ENCODE peak calls at places on chromosomes 5 and 9, in ten cellular contexts. A is adrenal gland, I is dorsolateral prefrontal cortex, Q is HFFc6, C is cardiac muscle cell, L is AG09309, P is psoas muscle, B is nephron progenitor cell, U is heart left ventricle, E is OCI-LY7. T is an unnamed sample.

GRCh38 chr5:168438349-168438748 is 47.9 kb upstream of the RARS1 start:
- DNase-seq in A (no peak), I (no peak), Q (no peak), C (no peak), L (no peak), P (no peak), B (no peak), U (no peak), E (no peak), T (no peak)

GRCh38 chr5:88996366-88996765 is 113.4 kb upstream of the MEF2C start:
- DNase-seq in A (no peak), I (no peak), Q (no peak), C (no peak), L (no peak), P (no peak), B (no peak), U (no peak), E (no peak), T (no peak)

GRCh38 chr5:176631383-176631970 is 1.0 kb downstream of the EIF4E1B start:
- DNase-seq in A (no peak), I (no peak), Q (no peak), C (no peak), L (no peak), P (no peak), B (no peak), U (no peak), E (no peak), T (no peak)

GRCh38 chr5:3006961-3007551 is 255.6 kb upstream of the IRX2 start:
- DNase-seq in A (no peak), I (no peak), Q (no peak), C (no peak), L (no peak), P (no peak), B (no peak), U (no peak), E (no peak), T (peak)

GRCh38 chr9:98074119-98074990 is 17.8 kb downstream of the NANS start:
- DNase-seq in A (peak), I (peak), Q (peak), C (peak), L (no peak), P (peak), B (peak), U (peak), E (peak), T (peak)

GRCh38 chr9:79701651-79702050 is 129.9 kb downstream of the TLE4 start:
- DNase-seq in A (no peak), I (no peak), Q (peak), C (no peak), L (no peak), P (no peak), B (no peak), U (peak), E (no peak), T (no peak)

GRCh38 chr9:2620876-2621677 is 510 bp upstream of the VLDLR start:
- DNase-seq in A (peak), I (peak), Q (peak), C (peak), L (peak), P (peak), B (peak), U (peak), E (no peak), T (peak)

GRCh38 chr9:134366223-134367031 is 40.2 kb downstream of the RXRA start:
- DNase-seq in A (peak), I (peak), Q (peak), C (peak), L (peak), P (peak), B (no peak), U (peak), E (no peak), T (peak)

GRCh38 chr9:109230277-109230676 is 63.2 kb upstream of the FRRS1L start:
- DNase-seq in A (no peak), I (no peak), Q (no peak), C (no peak), L (no peak), P (no peak), B (no peak), U (no peak), E (no peak), T (peak)

GRCh38 chr5:72883850-72884249 is 67.4 kb downstream of the TNPO1 start:
- DNase-seq in A (no peak), I (no peak), Q (no peak), C (no peak), L (no peak), P (no peak), B (no peak), U (no peak), E (no peak), T (no peak)

GRCh38 chr9:16828335-16829281 is 41.9 kb downstream of the BNC2 start:
- DNase-seq in A (no peak), I (no peak), Q (peak), C (peak), L (no peak), P (peak), B (peak), U (peak), E (no peak), T (peak)

GRCh38 chr9:14107977-14108376 is 206.0 kb downstream of the NFIB start:
- DNase-seq in A (no peak), I (no peak), Q (no peak), C (peak), L (no peak), P (no peak), B (no peak), U (no peak), E (no peak), T (no peak)

GRCh38 chr5:162488077-162488476 is 420.5 kb downstream of the GABRG2 start:
- DNase-seq in A (no peak), I (no peak), Q (no peak), C (no peak), L (no peak), P (no peak), B (no peak), U (no peak), E (no peak), T (no peak)

GRCh38 chr9:69155341-69156030 is 18.6 kb upstream of the TJP2 start:
- DNase-seq in A (no peak), I (no peak), Q (no peak), C (no peak), L (no peak), P (no peak), B (no peak), U (no peak), E (no peak), T (peak)

GRCh38 chr5:73945505-73945904 is 319.5 kb downstream of the ARHGEF28 start:
- DNase-seq in A (no peak), I (no peak), Q (no peak), C (no peak), L (no peak), P (no peak), B (no peak), U (no peak), E (no peak), T (no peak)

GRCh38 chr9:89498845-89499480 is 1.1 kb upstream of the SEMA4D start:
- DNase-seq in A (no peak), I (no peak), Q (no peak), C (no peak), L (no peak), P (no peak), B (no peak), U (no peak), E (peak), T (no peak)

GRCh38 chr5:78251663-78252284 is 42.7 kb downstream of the AP3B1 start:
- DNase-seq in A (no peak), I (no peak), Q (no peak), C (no peak), L (no peak), P (no peak), B (no peak), U (no peak), E (no peak), T (no peak)

GRCh38 chr5:17359451-17359965 is 138.5 kb upstream of the TAF11L2 start:
- DNase-seq in A (no peak), I (no peak), Q (peak), C (peak), L (peak), P (no peak), B (no peak), U (no peak), E (no peak), T (no peak)

GRCh38 chr9:136296434-136297015 is 7.4 kb downstream of the CCDC187 start:
- DNase-seq in A (no peak), I (no peak), Q (no peak), C (no peak), L (no peak), P (peak), B (no peak), U (no peak), E (no peak), T (no peak)

GRCh38 chr9:21974542-21975409 is 19.4 kb downstream of the CDKN2A start:
- DNase-seq in A (peak), I (no peak), Q (peak), C (peak), L (no peak), P (peak), B (peak), U (peak), E (no peak), T (peak)

GRCh38 chr5:83547156-83547555 is 75.6 kb downstream of the VCAN start:
- DNase-seq in A (no peak), I (no peak), Q (peak), C (no peak), L (no peak), P (no peak), B (no peak), U (no peak), E (no peak), T (no peak)

GRCh38 chr5:26339576-26339975 is 698.8 kb downstream of the CDH9 start:
- DNase-seq in A (no peak), I (no peak), Q (no peak), C (no peak), L (no peak), P (no peak), B (no peak), U (no peak), E (peak), T (no peak)

DNA sequence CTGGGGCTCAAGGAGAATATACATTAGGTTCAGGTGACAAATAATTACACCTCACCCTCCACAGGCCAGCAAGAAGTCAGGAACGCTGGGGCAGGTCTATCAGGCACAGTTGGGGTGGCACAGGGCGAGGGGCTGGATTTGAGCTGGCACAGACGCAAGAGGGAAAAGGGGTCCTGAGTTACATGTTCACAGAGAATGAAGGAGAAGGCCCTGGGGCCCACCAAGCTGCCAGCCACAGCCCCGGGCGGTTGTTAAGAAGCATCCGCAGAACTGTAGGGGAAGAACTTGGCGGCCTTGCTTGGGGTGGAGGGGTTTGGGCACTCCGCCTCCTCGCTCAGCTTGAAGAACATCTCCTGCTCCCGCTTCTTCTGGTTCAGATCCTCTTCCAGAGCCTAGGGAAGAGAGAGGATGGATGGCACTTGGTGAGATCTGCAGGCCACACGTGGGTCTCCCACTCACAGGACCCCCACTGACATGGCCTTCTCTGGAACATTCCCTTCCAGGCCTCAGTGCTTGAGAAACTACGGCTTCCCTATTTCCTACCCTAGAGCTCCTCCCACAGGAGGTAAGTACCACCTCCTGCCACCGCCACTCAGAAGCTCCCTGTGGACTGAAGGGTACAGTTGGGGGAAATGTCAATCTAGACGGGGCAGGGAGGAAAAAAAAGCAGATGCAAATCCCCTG is 38.3 kb upstream of the FBXW11 start:
- DNase-seq in A (no peak), I (no peak), Q (no peak), C (no peak), L (no peak), P (no peak), B (no peak), U (no peak), E (no peak), T (no peak)
- TF ChIP-seq CTCF in A (no peak), I (no peak), Q (no peak), C (no peak), L (no peak), P (no peak), B (no peak), U (no peak), E (peak), T (no peak)

GRCh38 chr9:75088646-75089368 is 493 bp downstream of the OSTF1 start:
- DNase-seq in A (peak), I (no peak), Q (peak), C (peak), L (no peak), P (peak), B (peak), U (peak), E (peak), T (no peak)
- TF ChIP-seq CTCF in A (peak), I (no peak), Q (peak), C (peak), L (peak), P (peak), B (no peak), U (peak), E (no peak), T (peak)

DNA sequence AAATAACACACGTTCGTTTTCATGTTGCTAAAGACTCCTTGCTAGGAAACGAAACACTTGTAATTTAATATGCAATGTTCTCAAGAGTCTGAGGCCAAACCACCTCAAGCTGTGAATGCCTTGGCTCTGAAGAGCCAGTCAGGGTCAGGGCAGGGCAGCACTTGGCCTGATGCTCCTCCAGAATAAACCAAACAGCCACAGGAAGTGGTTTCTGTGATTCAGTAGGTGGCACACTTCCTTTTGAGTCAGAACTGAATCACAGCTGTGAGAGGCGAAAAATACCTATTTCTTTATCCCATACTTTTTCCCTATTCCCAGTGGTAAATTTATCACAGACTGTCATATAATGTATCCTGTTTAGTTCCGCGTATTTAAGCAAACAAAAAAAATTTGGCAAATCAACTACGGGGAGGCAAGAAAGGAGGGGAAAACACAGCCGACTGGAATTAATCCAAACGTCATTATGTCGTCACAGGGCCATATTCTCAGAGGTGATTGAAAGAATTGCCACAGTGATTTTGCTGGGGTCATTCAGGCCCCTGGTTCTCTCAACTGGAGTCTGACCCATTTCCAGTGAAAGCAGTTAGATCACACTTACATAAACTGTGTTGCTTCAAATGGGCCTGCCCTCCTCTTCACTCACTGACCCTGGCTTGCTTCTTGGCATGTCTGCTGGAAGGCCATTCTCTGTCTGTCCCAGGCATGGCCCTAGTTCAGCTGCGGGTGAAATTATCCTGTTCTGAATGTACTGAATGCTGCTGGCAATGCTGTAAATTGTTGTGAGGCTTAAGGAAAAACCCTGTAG is 71.2 kb downstream of the ARRDC3 start:
- DNase-seq in A (peak), I (no peak), Q (peak), C (peak), L (peak), P (peak), B (no peak), U (peak), E (peak), T (peak)
- TF ChIP-seq CTCF in A (no peak), I (no peak), Q (peak), C (peak), L (no peak), P (no peak), B (no peak), U (peak), E (peak), T (peak)

DNA sequence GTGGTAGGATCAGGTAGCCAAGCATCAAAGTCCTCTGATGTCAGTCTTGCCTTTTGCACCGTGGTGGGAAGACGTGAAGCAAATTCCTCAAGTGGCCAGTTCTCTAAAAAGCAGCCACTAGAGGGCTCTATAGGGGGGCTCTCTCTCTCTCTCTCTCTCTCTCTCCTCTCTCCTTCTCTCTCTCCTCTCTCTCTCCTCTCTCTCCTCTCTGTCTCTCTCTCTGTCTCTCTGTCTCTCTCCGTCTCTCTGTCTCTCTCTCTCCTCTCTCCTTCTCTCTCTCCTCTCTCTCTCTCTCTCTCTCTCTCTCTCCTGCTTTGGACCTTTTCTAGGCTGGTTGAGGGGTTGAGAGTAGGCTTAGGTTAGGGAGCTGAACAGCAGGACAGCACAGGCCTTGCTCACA is 13.9 kb upstream of the OSMR start:
- DNase-seq in A (no peak), I (no peak), Q (peak), C (peak), L (no peak), P (no peak), B (peak), U (no peak), E (peak), T (no peak)
- TF ChIP-seq CTCF in A (no peak), I (peak), Q (peak), C (peak), L (peak), P (peak), B (peak), U (peak), E (peak), T (peak)

DNA sequence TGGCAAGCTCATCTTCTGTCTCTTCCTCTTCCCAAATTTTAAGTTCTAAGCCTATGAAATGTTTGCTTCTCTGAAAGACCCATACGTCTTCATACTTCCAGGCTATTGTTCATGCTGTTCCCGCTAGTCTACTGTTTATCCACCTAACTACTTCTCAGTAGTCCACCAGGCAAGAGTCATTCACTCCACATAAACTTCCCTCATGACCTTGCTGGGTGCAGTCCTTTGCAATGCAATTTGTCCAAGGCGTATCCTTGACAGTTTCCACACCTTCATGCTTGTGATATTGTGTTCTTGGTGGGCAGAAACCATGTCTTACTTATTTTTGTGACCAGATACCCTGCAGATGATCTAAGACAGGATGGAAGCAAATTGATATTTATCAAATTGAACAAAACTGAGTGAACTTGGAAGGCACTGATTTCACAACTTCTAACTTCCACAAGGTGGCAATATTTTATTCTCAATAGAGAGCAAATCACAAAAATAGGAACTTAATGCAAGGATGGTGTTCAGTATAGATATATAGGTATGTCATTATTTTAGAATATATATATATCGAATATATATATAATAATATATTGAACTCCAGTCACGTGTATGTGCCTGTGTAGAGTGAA is 30.3 kb downstream of the TYRP1 start:
- DNase-seq in A (no peak), I (no peak), Q (peak), C (peak), L (no peak), P (no peak), B (no peak), U (no peak), E (no peak), T (no peak)
- TF ChIP-seq CTCF in A (no peak), I (peak), Q (peak), C (peak), L (peak), P (peak), B (peak), U (peak), E (peak), T (peak)

DNA sequence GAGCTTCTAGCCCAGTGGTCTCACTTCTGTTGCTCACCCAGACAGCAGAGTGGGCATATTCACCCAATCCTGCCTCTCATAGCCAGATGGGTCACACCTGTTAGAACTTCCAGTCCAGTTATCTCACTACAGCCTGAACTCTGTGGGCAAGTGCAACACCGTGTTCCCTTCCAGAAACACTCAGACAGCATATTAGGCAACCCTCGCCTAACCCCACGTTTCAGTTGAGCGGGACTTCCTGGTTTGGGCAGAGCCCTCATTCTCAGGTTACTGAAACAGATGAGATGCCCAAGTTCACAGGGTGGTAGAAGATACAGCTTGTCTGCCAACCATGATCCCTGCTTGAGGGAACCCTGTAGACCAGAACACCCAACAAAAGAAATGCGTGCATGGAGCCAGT is 538.2 kb downstream of the CYLC2 start:
- DNase-seq in A (no peak), I (no peak), Q (no peak), C (no peak), L (no peak), P (no peak), B (no peak), U (no peak), E (no peak), T (no peak)
- TF ChIP-seq CTCF in A (no peak), I (no peak), Q (no peak), C (no peak), L (no peak), P (no peak), B (no peak), U (no peak), E (no peak), T (no peak)

GRCh38 chr5:172492991-172493390 is 38.7 kb upstream of the SH3PXD2B start:
- DNase-seq in A (no peak), I (no peak), Q (no peak), C (no peak), L (no peak), P (peak), B (no peak), U (no peak), E (no peak), T (peak)

GRCh38 chr5:172494630-172495505 is 40.5 kb upstream of the SH3PXD2B start:
- DNase-seq in A (peak), I (no peak), Q (no peak), C (no peak), L (no peak), P (no peak), B (no peak), U (no peak), E (no peak), T (peak)

GRCh38 chr5:172491481-172491880 is 37.2 kb upstream of the SH3PXD2B start:
- DNase-seq in A (no peak), I (no peak), Q (no peak), C (no peak), L (no peak), P (no peak), B (no peak), U (peak), E (peak), T (peak)

GRCh38 chr5:172492097-172492840 is 37.9 kb upstream of the SH3PXD2B start:
- DNase-seq in A (no peak), I (no peak), Q (no peak), C (no peak), L (no peak), P (no peak), B (no peak), U (peak), E (no peak), T (peak)

DNA sequence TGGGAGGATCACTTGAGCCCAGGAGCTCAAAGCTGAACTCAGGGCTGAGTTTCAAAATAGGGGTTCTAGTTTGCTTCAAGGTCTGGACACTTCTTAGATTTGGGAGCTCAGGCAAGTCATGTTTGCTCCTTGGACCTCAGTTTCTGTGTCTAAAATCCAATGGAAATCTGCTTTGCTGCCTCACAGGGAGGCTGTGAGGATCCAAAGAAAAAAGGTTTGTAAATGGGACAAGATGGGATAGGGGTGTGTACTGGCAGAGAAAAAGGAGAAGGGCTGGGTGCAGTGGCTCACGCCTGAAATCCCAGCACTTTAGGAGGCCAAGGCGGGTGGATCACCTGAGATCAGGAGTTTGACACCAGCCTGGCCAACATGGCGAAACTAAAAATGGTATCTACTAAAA is 39.6 kb upstream of the SH3PXD2B start:
- DNase-seq in A (no peak), I (no peak), Q (no peak), C (no peak), L (no peak), P (no peak), B (no peak), U (no peak), E (no peak), T (peak)
- TF ChIP-seq CTCF in A (no peak), I (no peak), Q (no peak), C (no peak), L (no peak), P (no peak), B (no peak), U (no peak), E (no peak), T (no peak)